ENCODE peak calls at places on chromosomes 12 and 14, in nine cellular contexts. T is activated B cell treated with CpG ODN at 0.5 μM for 24 hours; W is sigmoid colon; D is NCI-H2081; M is NCI-H460; R is upper lobe of right lung; O is stomach; P is CD4-positive, alpha-beta T cell; K is RCC 7860. V is an unnamed sample.
A peak's percentile ranks its signal among the peaks of the same experiment; 100 is the strongest.

GRCh38 chr12:70482764-70483163 is 116.7 kb downstream of the KCNMB4 start:
- DNase-seq in T (no peak), W (no peak), D (no peak), M (no peak), R (no peak), O (no peak), P (no peak), K (no peak), V (no peak)

GRCh38 chr14:68937790-68938514 is 41.1 kb downstream of the ACTN1 start:
- DNase-seq in T (no peak), W (peak; percentile 95), D (no peak), M (no peak), R (no peak), O (peak; percentile 76), P (no peak), K (no peak), V (peak; percentile 72)

GRCh38 chr14:93959239-93960107 is 16.9 kb downstream of the ASB2 start:
- DNase-seq in T (peak; percentile 81), W (no peak), D (no peak), M (no peak), R (peak; percentile 78), O (peak; percentile 77), P (peak; percentile 82), K (peak; percentile 97), V (no peak)

GRCh38 chr14:49977126-49977841 is 84.4 kb downstream of the ARF6 start:
- DNase-seq in T (no peak), W (no peak), D (no peak), M (no peak), R (no peak), O (no peak), P (peak; percentile 12), K (no peak), V (no peak)

GRCh38 chr12:132355742-132356681 is 26.6 kb upstream of the GALNT9 start:
- DNase-seq in T (no peak), W (no peak), D (no peak), M (no peak), R (peak; percentile 43), O (no peak), P (no peak), K (no peak), V (no peak)

GRCh38 chr12:13582421-13582820 is 385.9 kb downstream of the EMP1 start:
- DNase-seq in T (no peak), W (no peak), D (no peak), M (no peak), R (no peak), O (no peak), P (no peak), K (no peak), V (no peak)

GRCh38 chr12:112347521-112347920 is 34.7 kb downstream of the HECTD4 start:
- DNase-seq in T (no peak), W (no peak), D (no peak), M (no peak), R (no peak), O (no peak), P (no peak), K (no peak), V (no peak)

GRCh38 chr14:96243785-96244184 is 12.2 kb upstream of the BDKRB1 start:
- DNase-seq in T (no peak), W (no peak), D (no peak), M (no peak), R (peak; percentile 17), O (no peak), P (no peak), K (no peak), V (no peak)

GRCh38 chr12:105724651-105725050 is 394.2 kb downstream of the C12orf75 start:
- DNase-seq in T (no peak), W (no peak), D (no peak), M (no peak), R (no peak), O (no peak), P (no peak), K (no peak), V (no peak)

GRCh38 chr14:56423591-56423991 is 156.0 kb upstream of the TMEM260 start:
- DNase-seq in T (no peak), W (no peak), D (no peak), M (no peak), R (no peak), O (no peak), P (no peak), K (no peak), V (no peak)

GRCh38 chr14:82710257-82710841 is 1176.7 kb upstream of the SEL1L start:
- DNase-seq in T (no peak), W (no peak), D (peak; percentile 65), M (peak; percentile 40), R (peak; percentile 67), O (peak; percentile 63), P (no peak), K (no peak), V (no peak)

GRCh38 chr12:50937653-50938052 is 14.7 kb upstream of the HIGD1C start:
- DNase-seq in T (no peak), W (no peak), D (no peak), M (no peak), R (no peak), O (no peak), P (no peak), K (no peak), V (no peak)

GRCh38 chr12:89129471-89129870 is 222.8 kb downstream of the DUSP6 start:
- DNase-seq in T (no peak), W (no peak), D (no peak), M (no peak), R (no peak), O (no peak), P (no peak), K (no peak), V (no peak)

GRCh38 chr14:49995162-49995561 is 102.3 kb downstream of the ARF6 start:
- DNase-seq in T (no peak), W (no peak), D (no peak), M (no peak), R (no peak), O (no peak), P (no peak), K (no peak), V (no peak)

GRCh38 chr12:102631274-102631673 is 150.9 kb upstream of the IGF1 start:
- DNase-seq in T (no peak), W (no peak), D (no peak), M (peak; percentile 19), R (no peak), O (no peak), P (no peak), K (peak; percentile 79), V (no peak)

GRCh38 chr12:88141774-88142609 is at the start of the genes CEP290 and TMTC3:
- DNase-seq in T (peak; percentile 81), W (peak; percentile 97), D (peak; percentile 98), M (peak; percentile 100), R (peak; percentile 96), O (peak; percentile 94), P (peak; percentile 87), K (peak; percentile 99), V (peak; percentile 98)

GRCh38 chr12:96218989-96219678 is 25.0 kb downstream of the ELK3 start:
- DNase-seq in T (no peak), W (no peak), D (no peak), M (no peak), R (no peak), O (no peak), P (no peak), K (peak; percentile 16), V (no peak)

GRCh38 chr14:32047791-32048190 is 29.3 kb upstream of the ARHGAP5 start:
- DNase-seq in T (no peak), W (no peak), D (no peak), M (no peak), R (no peak), O (no peak), P (no peak), K (peak; percentile 31), V (no peak)

GRCh38 chr12:63420206-63420644 is 248.1 kb downstream of the DPY19L2 start:
- DNase-seq in T (no peak), W (no peak), D (peak; percentile 90), M (peak; percentile 66), R (no peak), O (peak; percentile 28), P (peak; percentile 6), K (peak; percentile 47), V (peak; percentile 58)

GRCh38 chr12:107448198-107448597 is 237.4 kb upstream of the PWP1 start:
- DNase-seq in T (no peak), W (no peak), D (no peak), M (no peak), R (no peak), O (no peak), P (no peak), K (no peak), V (peak; percentile 53)

GRCh38 chr14:74257078-74257987 is 18.1 kb downstream of the VSX2 start:
- DNase-seq in T (peak; percentile 63), W (no peak), D (peak; percentile 36), M (peak; percentile 26), R (peak; percentile 76), O (peak; percentile 44), P (peak; percentile 52), K (no peak), V (peak; percentile 71)

GRCh38 chr12:78929075-78929418 is 64.5 kb downstream of the SYT1 start:
- DNase-seq in T (no peak), W (no peak), D (no peak), M (no peak), R (no peak), O (no peak), P (no peak), K (no peak), V (no peak)

GRCh38 chr14:87076146-87076545 is 916.8 kb downstream of the GALC start:
- DNase-seq in T (no peak), W (no peak), D (no peak), M (no peak), R (no peak), O (no peak), P (no peak), K (no peak), V (no peak)

GRCh38 chr14:35858521-35859209 is 32.5 kb downstream of the BRMS1L start:
- DNase-seq in T (no peak), W (no peak), D (no peak), M (no peak), R (no peak), O (no peak), P (no peak), K (no peak), V (no peak)

GRCh38 chr14:58944226-58944769 is 244.2 kb upstream of the DAAM1 start:
- DNase-seq in T (no peak), W (no peak), D (peak; percentile 31), M (no peak), R (no peak), O (no peak), P (no peak), K (no peak), V (no peak)

GRCh38 chr14:80974338-80975078 is 19.1 kb downstream of the TSHR start:
- DNase-seq in T (no peak), W (no peak), D (peak; percentile 70), M (no peak), R (no peak), O (no peak), P (no peak), K (peak; percentile 70), V (no peak)

GRCh38 chr14:50854521-50854920 is 17.3 kb upstream of the ABHD12B start:
- DNase-seq in T (no peak), W (no peak), D (no peak), M (no peak), R (no peak), O (no peak), P (no peak), K (no peak), V (no peak)

V was measured in Peyer's patch.